ENCODE peak calls at places on chromosome 15, in eight cellular contexts. E, J, N, M, R, S, F and V are unnamed samples.

GRCh38 chr15:56215769-56216168 is 27.9 kb downstream of the RFX7 start:
- DNase-seq in F (no peak), M (no peak), J (no peak), N (no peak), R (no peak), E (no peak), S (no peak), V (peak)

GRCh38 chr15:44882499-44882968 is 74.0 kb upstream of the TERB2 start:
- DNase-seq in N (no peak), J (no peak), E (no peak), F (no peak), R (no peak), S (no peak), M (no peak), V (no peak)

GRCh38 chr15:48366574-48367312 is 35.5 kb downstream of the DUT start:
- DNase-seq in E (no peak), R (no peak), N (no peak), M (no peak), S (no peak), J (no peak), F (no peak), V (no peak)

GRCh38 chr15:100114526-100114925 is 227.2 kb downstream of the ADAMTS17 start:
- DNase-seq in J (no peak), M (no peak), S (no peak), R (no peak), N (no peak), E (peak), F (no peak), V (no peak)

GRCh38 chr15:93467327-93467726 is 378.3 kb upstream of the RGMA start:
- DNase-seq in N (peak), R (no peak), S (peak), F (no peak), J (no peak), M (no peak), E (no peak), V (peak)

GRCh38 chr15:84606653-84607120 is 5.9 kb downstream of the ZSCAN2 start:
- DNase-seq in F (no peak), E (no peak), M (no peak), R (no peak), J (no peak), S (no peak), N (no peak), V (peak)

GRCh38 chr15:28994142-28994829 is 108.5 kb downstream of the APBA2 start:
- DNase-seq in N (no peak), F (no peak), J (peak), M (no peak), R (peak), S (no peak), E (no peak), V (no peak)

GRCh38 chr15:51931016-51931415 is 40.6 kb downstream of the LEO1 start:
- DNase-seq in F (no peak), R (no peak), M (no peak), E (no peak), S (no peak), J (no peak), N (no peak), V (no peak)

GRCh38 chr15:80773122-80773551 is 6.0 kb upstream of the CEMIP start:
- DNase-seq in F (no peak), M (no peak), S (no peak), E (no peak), R (no peak), N (no peak), J (no peak), V (no peak)

GRCh38 chr15:32828507-32829186 is 110.8 kb downstream of the GREM1 start:
- DNase-seq in S (no peak), N (no peak), M (no peak), F (no peak), R (no peak), E (peak), J (no peak), V (no peak)

GRCh38 chr15:94263341-94264273 is 32.2 kb downstream of the MCTP2 start:
- DNase-seq in F (no peak), E (no peak), M (no peak), S (no peak), R (no peak), J (no peak), N (no peak), V (no peak)

GRCh38 chr15:70617076-70617910 is 146.1 kb downstream of the UACA start:
- DNase-seq in R (no peak), J (no peak), M (no peak), E (peak), F (no peak), N (no peak), S (no peak), V (peak)

GRCh38 chr15:44593042-44593736 is 56.2 kb downstream of the EIF3J start:
- DNase-seq in N (no peak), E (peak), M (peak), J (no peak), S (no peak), R (no peak), F (no peak), V (peak)

GRCh38 chr15:75672646-75673425 is 25.1 kb downstream of the SNX33 start:
- DNase-seq in M (no peak), E (no peak), N (no peak), R (no peak), S (no peak), F (no peak), J (no peak), V (no peak)

GRCh38 chr15:60096157-60096556 is 92.0 kb downstream of the FOXB1 start:
- DNase-seq in E (no peak), R (no peak), J (no peak), S (no peak), F (no peak), N (no peak), M (no peak), V (no peak)

GRCh38 chr15:24823473-24823872 is 131.3 kb upstream of the SNRPN start:
- DNase-seq in E (no peak), R (no peak), J (peak), S (no peak), N (peak), F (no peak), M (no peak), V (peak)

GRCh38 chr15:75167588-75168076 is 34.0 kb upstream of the C15orf39 start:
- DNase-seq in R (no peak), J (no peak), F (no peak), S (no peak), E (no peak), N (no peak), M (no peak), V (no peak)

GRCh38 chr15:25175033-25175788 is 220.4 kb downstream of the SNRPN start:
- DNase-seq in J (no peak), S (peak), E (no peak), M (no peak), N (no peak), F (no peak), R (no peak), V (no peak)

GRCh38 chr15:44537728-44538240 is 837 bp downstream of the EIF3J start:
- DNase-seq in F (no peak), S (no peak), M (peak), N (no peak), J (no peak), R (no peak), E (peak), V (peak)

GRCh38 chr15:78626611-78627010 is 5.8 kb upstream of the CHRNA3 start:
- DNase-seq in F (no peak), N (no peak), J (no peak), M (no peak), S (no peak), R (no peak), E (no peak), V (no peak)

GRCh38 chr15:67870868-67871408 is 31.1 kb upstream of the RNU6-1 start:
- DNase-seq in M (no peak), R (no peak), N (no peak), S (no peak), F (no peak), E (no peak), J (no peak), V (no peak)

GRCh38 chr15:68439506-68439905 is 7.5 kb upstream of the ITGA11 start:
- DNase-seq in J (no peak), N (no peak), F (no peak), E (no peak), S (peak), R (no peak), M (no peak), V (no peak)

GRCh38 chr15:65377976-65378366 is at the start of gene IGDCC3:
- DNase-seq in J (peak), M (no peak), R (no peak), E (peak), S (no peak), N (no peak), F (no peak), V (no peak)